ENCODE peak calls at places on chromosome 19, in six cellular contexts. R is left ventricle myocardium inferior; A is mucosa of descending colon; Y is heart left ventricle; J is A549; I is CD8-positive, alpha-beta T cell. Q is an unnamed sample.

GRCh38 chr19:33998739-33999345 is 173.5 kb upstream of the LSM14A start:
- DNase-seq in A (no peak), I (no peak), R (no peak), J (peak), Y (no peak), Q (no peak)

GRCh38 chr19:41447732-41448332 is 4.9 kb downstream of the ERICH4 start:
- DNase-seq in I (no peak), J (no peak), R (no peak), A (no peak), Y (no peak), Q (no peak)

GRCh38 chr19:35270381-35270811 is 1.6 kb downstream of the USF2 start:
- DNase-seq in R (no peak), A (no peak), Y (no peak), J (no peak), I (no peak), Q (no peak)

GRCh38 chr19:55459551-55459949 is 1.9 kb downstream of the ISOC2 start:
- DNase-seq in R (no peak), J (no peak), A (no peak), Y (peak), I (no peak), Q (no peak)

GRCh38 chr19:33804021-33804799 is 7.5 kb downstream of the KCTD15 start:
- DNase-seq in A (peak), I (no peak), Y (peak), J (peak), R (peak), Q (peak)

GRCh38 chr19:12163841-12164240 is 945 bp downstream of the ZNF136 start:
- DNase-seq in Y (no peak), J (no peak), R (no peak), I (no peak), A (no peak), Q (no peak)

GRCh38 chr19:44658069-44658727 is 13.1 kb upstream of the CEACAM19 start:
- DNase-seq in R (no peak), J (no peak), A (no peak), Y (no peak), I (no peak), Q (no peak)

GRCh38 chr19:49881672-49882394 is 4.3 kb downstream of the TBC1D17 start:
- DNase-seq in I (no peak), A (no peak), J (no peak), R (no peak), Y (no peak), Q (no peak)

GRCh38 chr19:7655581-7655980 is 13.3 kb upstream of the RETN start:
- DNase-seq in A (no peak), R (no peak), Y (no peak), I (no peak), J (no peak), Q (no peak)

GRCh38 chr19:12985049-12985776 is 10.1 kb upstream of the NFIX start:
- DNase-seq in A (peak), Y (peak), R (peak), I (peak), J (no peak), Q (peak)

GRCh38 chr19:2089001-2089711 is 7.0 kb downstream of the MOB3A start:
- DNase-seq in I (no peak), R (no peak), J (no peak), A (no peak), Y (no peak), Q (no peak)

GRCh38 chr19:13024126-13024957 is 29.1 kb downstream of the NFIX start:
- DNase-seq in J (no peak), A (peak), R (no peak), Y (no peak), I (no peak), Q (no peak)

GRCh38 chr19:6707011-6707657 is 13.3 kb downstream of the C3 start:
- DNase-seq in J (no peak), A (no peak), R (no peak), Y (no peak), I (no peak), Q (no peak)

GRCh38 chr19:58395220-58395978 is at the start of gene RNF225:
- DNase-seq in Y (no peak), J (no peak), A (peak), R (no peak), I (no peak), Q (peak)

GRCh38 chr19:39126593-39127187 is 1.1 kb downstream of the PAK4 start:
- DNase-seq in Y (no peak), J (peak), A (peak), R (no peak), I (no peak), Q (peak)

GRCh38 chr19:566403-566802 is 6.0 kb upstream of the BSG start:
- DNase-seq in I (no peak), J (no peak), Y (peak), A (no peak), R (no peak), Q (no peak)

GRCh38 chr19:29263305-29264080 is 50.5 kb upstream of the UQCRFS1 start:
- DNase-seq in A (peak), I (peak), R (peak), J (peak), Y (no peak), Q (peak)

GRCh38 chr19:1473424-1473851 is 5.6 kb downstream of the C19orf25 start:
- DNase-seq in Y (no peak), J (no peak), I (no peak), R (no peak), A (no peak), Q (no peak)

GRCh38 chr19:6697291-6697690 is 23.2 kb downstream of the C3 start:
- DNase-seq in R (no peak), I (no peak), Y (no peak), A (no peak), J (no peak), Q (no peak)

GRCh38 chr19:38213911-38214625 is 10.0 kb downstream of the DPF1 start:
- DNase-seq in Y (no peak), A (no peak), I (peak), J (no peak), R (no peak), Q (peak)

GRCh38 chr19:42114412-42114811 is 17.8 kb downstream of the POU2F2 start:
- DNase-seq in I (no peak), A (no peak), J (no peak), R (no peak), Y (no peak), Q (no peak)

GRCh38 chr19:35673121-35673804 is 6.9 kb downstream of the UPK1A start:
- DNase-seq in I (peak), A (peak), R (peak), J (peak), Y (no peak), Q (peak)

GRCh38 chr19:33553530-33554310 is 32.1 kb upstream of the PEPD start:
- DNase-seq in R (no peak), Y (no peak), A (no peak), I (no peak), J (no peak), Q (no peak)

GRCh38 chr19:33064778-33065550 is at the start of gene RHPN2:
- DNase-seq in I (peak), Y (peak), R (peak), J (peak), A (peak), Q (peak)

GRCh38 chr19:14381689-14382474 is 638 bp downstream of the ADGRE5 start:
- DNase-seq in A (peak), J (no peak), Y (peak), I (peak), R (peak), Q (peak)

GRCh38 chr19:12544401-12544876 is 6.8 kb downstream of the ZNF564 start:
- DNase-seq in Y (no peak), J (no peak), I (no peak), A (no peak), R (no peak), Q (no peak)

GRCh38 chr19:5578094-5578846 is 10.5 kb upstream of the TINCR start:
- DNase-seq in Y (peak), A (peak), R (peak), I (peak), J (peak), Q (peak)
- TF ChIP-seq CTCF in Y (peak), A (peak), R (peak), I (peak), J (peak), Q (peak)

GRCh38 chr19:4187313-4188122 is 5.0 kb downstream of the ANKRD24 start:
- DNase-seq in Y (no peak), J (no peak), R (no peak), I (no peak), A (no peak), Q (no peak)

GRCh38 chr19:4185413-4186086 is 3.1 kb downstream of the ANKRD24 start:
- DNase-seq in J (no peak), Y (no peak), A (no peak), I (no peak), R (no peak), Q (no peak)

GRCh38 chr19:4186087-4186993 is 3.9 kb downstream of the ANKRD24 start:
- DNase-seq in I (peak), Y (peak), J (peak), A (peak), R (peak), Q (peak)

GRCh38 chr19:4191044-4191443 is 8.6 kb downstream of the ANKRD24 start:
- DNase-seq in R (no peak), I (no peak), Y (no peak), J (no peak), A (no peak), Q (no peak)

DNA sequence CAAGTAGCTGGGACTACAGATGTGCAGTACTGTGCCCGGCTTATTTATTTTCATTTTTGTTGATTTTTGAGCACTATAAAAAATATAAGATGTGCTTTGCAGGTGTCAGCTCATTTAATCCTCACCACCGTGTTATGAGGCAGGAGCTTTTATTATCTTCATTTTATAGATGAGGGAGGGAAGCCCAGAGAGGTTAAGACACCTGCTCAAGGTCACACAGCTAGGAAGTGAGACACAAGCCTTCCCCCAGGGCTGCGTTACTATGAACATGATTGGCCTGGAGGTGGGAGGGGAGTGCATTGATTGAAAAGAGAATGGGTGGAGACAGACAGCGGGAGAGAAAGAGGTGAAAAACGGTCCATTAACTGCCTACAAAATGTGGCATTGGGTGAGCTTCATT is 7.2 kb downstream of the ANKRD24 start:
- DNase-seq in J (no peak), A (no peak), I (no peak), R (no peak), Y (no peak), Q (no peak)
- TF ChIP-seq CTCF in J (no peak), A (no peak), I (no peak), R (no peak), Y (no peak), Q (no peak)

GRCh38 chr19:40270362-40271089 is 14.6 kb downstream of the AKT2 start:
- DNase-seq in J (no peak), Y (no peak), I (no peak), A (no peak), R (no peak), Q (no peak)
- TF ChIP-seq CTCF in J (no peak), Y (no peak), I (no peak), A (no peak), R (peak), Q (no peak)

GRCh38 chr19:52248256-52248655 is 21.1 kb upstream of the ZNF766 start:
- DNase-seq in R (peak), J (no peak), A (peak), Y (peak), I (peak), Q (no peak)
- TF ChIP-seq CTCF in R (peak), J (no peak), A (no peak), Y (peak), I (peak), Q (no peak)

GRCh38 chr19:48844472-48844871 is 8.2 kb upstream of the HSD17B14 start:
- DNase-seq in R (no peak), J (peak), I (no peak), Y (no peak), A (no peak), Q (no peak)

GRCh38 chr19:48845384-48845783 is 9.1 kb upstream of the HSD17B14 start:
- DNase-seq in A (no peak), I (no peak), Y (no peak), R (no peak), J (no peak), Q (no peak)

GRCh38 chr19:48841571-48841970 is 5.3 kb upstream of the HSD17B14 start:
- DNase-seq in I (no peak), J (no peak), R (no peak), A (no peak), Y (no peak), Q (no peak)

GRCh38 chr19:48841047-48841446 is 4.8 kb upstream of the HSD17B14 start:
- DNase-seq in A (no peak), J (no peak), R (no peak), Y (no peak), I (no peak), Q (no peak)

GRCh38 chr19:48842744-48843162 is 6.5 kb upstream of the HSD17B14 start:
- DNase-seq in A (no peak), Y (no peak), R (no peak), J (peak), I (peak), Q (peak)
- TF ChIP-seq CTCF in A (peak), Y (peak), R (peak), J (peak), I (peak), Q (peak)

GRCh38 chr19:54451997-54452396 is 3.0 kb downstream of the LENG8 start:
- DNase-seq in J (no peak), R (no peak), A (peak), Y (no peak), I (no peak), Q (no peak)

GRCh38 chr19:54449701-54450069 is 686 bp downstream of the LENG8 start:
- DNase-seq in I (no peak), Y (no peak), R (no peak), A (no peak), J (no peak), Q (no peak)

GRCh38 chr19:54448037-54448773 is 794 bp upstream of the LENG8 start:
- DNase-seq in A (peak), R (peak), J (peak), I (peak), Y (peak), Q (peak)

GRCh38 chr19:54451331-54451871 is 2.4 kb downstream of the LENG8 start:
- DNase-seq in Y (no peak), I (no peak), R (no peak), A (peak), J (no peak), Q (no peak)

DNA sequence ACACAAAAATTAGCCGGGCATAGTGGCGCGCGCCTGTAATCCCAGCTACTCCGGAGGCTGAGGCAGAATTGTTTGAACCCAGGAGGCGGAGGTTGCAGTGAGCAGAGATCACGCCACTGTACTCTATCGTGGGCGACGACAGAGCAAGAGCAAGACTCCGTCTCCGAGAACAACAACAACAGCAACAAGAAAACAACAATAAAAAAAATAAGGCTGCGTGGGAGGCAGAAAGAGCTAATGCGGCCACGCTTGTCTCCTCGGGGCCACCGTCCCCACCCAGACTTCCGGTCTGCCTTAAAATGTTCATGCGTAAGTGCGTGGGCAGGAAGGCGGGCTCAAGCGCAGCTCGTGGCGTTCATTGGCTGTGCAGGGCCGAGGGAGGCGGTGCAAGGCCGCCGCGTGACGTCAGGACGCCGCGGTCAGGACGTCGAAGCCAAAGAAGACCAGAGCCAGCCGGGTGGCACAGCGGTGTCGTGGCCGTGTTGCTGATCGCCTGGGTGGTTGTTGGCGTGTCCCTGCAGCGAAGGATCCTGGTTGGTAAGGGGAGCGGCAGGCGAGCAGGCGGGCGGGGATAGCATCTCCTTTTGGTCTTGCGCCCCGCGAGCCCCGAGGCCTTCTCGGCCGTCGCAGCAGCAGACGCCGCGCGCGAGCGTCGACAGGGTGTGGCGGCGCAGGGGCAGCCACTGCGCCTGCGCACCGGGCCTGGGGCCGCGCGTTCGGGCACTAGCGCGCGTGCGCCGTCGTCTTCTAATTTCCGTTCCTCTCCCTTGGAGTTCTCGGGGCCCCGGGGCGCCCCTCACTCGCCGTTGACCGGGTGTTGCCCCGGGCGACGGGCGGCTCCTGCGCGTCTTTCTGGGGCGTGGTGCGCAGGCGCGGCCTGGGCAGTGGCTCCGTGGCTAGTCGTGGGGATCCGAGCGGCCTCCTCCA is at the start of gene LENG8:
- DNase-seq in R (peak), J (peak), A (peak), I (peak), Y (peak), Q (peak)
- TF ChIP-seq CTCF in R (no peak), J (no peak), A (no peak), I (no peak), Y (no peak), Q (no peak)

GRCh38 chr19:18804139-18804601 is 13.1 kb upstream of the COMP start:
- DNase-seq in A (no peak), I (no peak), R (no peak), J (no peak), Y (no peak), Q (no peak)

GRCh38 chr19:18802354-18802753 is 11.2 kb upstream of the COMP start:
- DNase-seq in R (no peak), J (no peak), A (no peak), Y (no peak), I (no peak), Q (no peak)

GRCh38 chr19:18800636-18801035 is 9.5 kb upstream of the COMP start:
- DNase-seq in Y (no peak), I (no peak), A (no peak), J (no peak), R (no peak), Q (no peak)

GRCh38 chr19:18804643-18805042 is 13.5 kb upstream of the COMP start:
- DNase-seq in Y (no peak), R (no peak), A (no peak), J (no peak), I (no peak), Q (no peak)

DNA sequence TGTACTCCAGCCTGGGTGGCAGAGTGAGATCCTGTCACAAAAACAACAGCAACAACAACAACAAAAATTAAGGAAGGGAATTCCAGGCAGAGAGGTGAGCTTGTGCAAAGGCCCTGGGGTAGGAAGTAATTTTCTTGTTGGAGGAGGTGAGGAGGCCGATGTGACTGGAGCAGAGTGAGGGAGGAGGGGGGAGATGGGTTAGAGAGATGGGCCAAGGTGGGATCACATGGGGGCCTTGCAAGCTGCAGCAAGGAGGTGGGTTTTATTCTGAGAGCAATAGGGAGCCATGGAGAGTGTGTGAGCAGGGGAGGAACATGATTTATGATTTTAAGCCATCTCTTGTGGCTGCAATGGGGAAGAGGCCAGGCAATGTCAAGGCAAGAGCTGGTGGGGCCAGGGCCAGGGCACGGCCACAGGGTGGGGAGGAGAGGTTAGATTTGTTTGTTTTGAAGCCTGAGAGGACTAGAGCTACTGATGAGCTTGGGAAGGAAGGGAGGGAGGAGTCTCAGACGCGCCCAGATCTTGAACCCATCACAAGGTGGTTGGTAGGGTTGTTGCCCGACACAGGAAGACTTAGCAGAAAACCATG is 12.5 kb upstream of the COMP start:
- DNase-seq in A (no peak), I (no peak), R (no peak), J (no peak), Y (no peak), Q (no peak)
- TF ChIP-seq CTCF in A (no peak), I (no peak), R (no peak), J (no peak), Y (no peak), Q (no peak)

GRCh38 chr19:16088985-16089846 is 12.9 kb downstream of the TPM4 start:
- DNase-seq in Y (no peak), I (no peak), R (no peak), A (no peak), J (no peak), Q (peak)

GRCh38 chr19:16087940-16088339 is 11.6 kb downstream of the TPM4 start:
- DNase-seq in Y (no peak), I (no peak), J (no peak), R (no peak), A (no peak), Q (peak)

GRCh38 chr19:16091546-16092475 is 15.5 kb downstream of the TPM4 start:
- DNase-seq in Y (no peak), A (no peak), R (no peak), I (no peak), J (no peak), Q (no peak)

GRCh38 chr19:16085115-16085514 is 8.8 kb downstream of the TPM4 start:
- DNase-seq in I (no peak), R (no peak), J (no peak), Y (no peak), A (no peak), Q (no peak)

GRCh38 chr19:16088351-16088984 is 12.2 kb downstream of the TPM4 start:
- DNase-seq in Y (no peak), J (no peak), A (no peak), R (no peak), I (no peak), Q (peak)
- TF ChIP-seq CTCF in Y (no peak), J (no peak), A (no peak), R (no peak), I (no peak), Q (no peak)

GRCh38 chr19:30695171-30695875 is 323.1 kb downstream of the ZNF536 start:
- DNase-seq in Y (no peak), J (no peak), R (no peak), I (no peak), A (no peak), Q (no peak)
- TF ChIP-seq CTCF in Y (no peak), J (peak), R (peak), I (no peak), A (no peak), Q (no peak)

Q was measured in Calu3.